ENCODE peak calls at places on chromosome 16, in eight cellular contexts. B is H1; T is A549; Y is endothelial cell of umbilical vein; A is K562; L is adrenal gland; F is CD4-positive, alpha-beta memory T cell; U is GM23338. K is an unnamed sample. For H3K4me1, the result is how much of the 10 kb centered on the place peaks cover.

GRCh38 chr16:12580809-12581208 is 222.9 kb downstream of the CPPED1 start:
- DNase-seq in U (no peak), B (no peak), A (no peak), F (no peak), Y (no peak), L (no peak), T (no peak), K (no peak)

GRCh38 chr16:69924777-69925191 is 26.4 kb upstream of the CLEC18A start:
- DNase-seq in B (no peak), Y (peak), A (no peak), T (no peak), F (no peak), L (peak), U (peak), K (peak)

GRCh38 chr16:1093284-1094123 is 2.5 kb downstream of the C1QTNF8 start:
- DNase-seq in F (no peak), U (peak), T (no peak), A (peak), B (peak), Y (no peak), L (no peak), K (no peak)

GRCh38 chr16:745739-746138 is 4.9 kb upstream of the CIAO3 start:
- DNase-seq in F (no peak), Y (no peak), U (peak), A (peak), T (peak), L (no peak), B (peak), K (no peak)

GRCh38 chr16:85302018-85302847 is 190.0 kb upstream of the CIBAR2 start:
- DNase-seq in B (no peak), Y (no peak), A (peak), L (peak), U (no peak), F (no peak), T (no peak), K (peak)

GRCh38 chr16:77462894-77463293 is 28.1 kb upstream of the ADAMTS18 start:
- DNase-seq in F (no peak), B (no peak), L (no peak), Y (no peak), T (no peak), A (no peak), U (peak), K (no peak)

GRCh38 chr16:15757630-15758251 is 99.1 kb downstream of the MYH11 start:
- DNase-seq in B (peak), A (peak), T (no peak), Y (no peak), U (peak), L (no peak), F (no peak), K (no peak)

GRCh38 chr16:79997257-79997656 is 396.7 kb upstream of the MAF start:
- DNase-seq in L (peak), F (no peak), T (no peak), U (peak), Y (peak), B (peak), A (peak), K (no peak)

GRCh38 chr16:88471575-88471974 is 18.5 kb downstream of the ZFPM1 start:
- DNase-seq in L (no peak), U (no peak), T (no peak), B (no peak), A (no peak), Y (no peak), F (no peak), K (no peak)

GRCh38 chr16:80527297-80527696 is 13.5 kb upstream of the DYNLRB2 start:
- DNase-seq in U (peak), A (peak), Y (peak), F (peak), L (peak), B (peak), T (no peak), K (no peak)

GRCh38 chr16:79444522-79445040 is 156.0 kb downstream of the MAF start:
- DNase-seq in T (no peak), U (no peak), A (no peak), Y (no peak), L (no peak), B (no peak), F (no peak), K (no peak)

GRCh38 chr16:57112403-57113041 is 20.1 kb downstream of the CPNE2 start:
- DNase-seq in Y (no peak), L (no peak), F (no peak), A (no peak), B (no peak), U (no peak), T (no peak), K (no peak)

GRCh38 chr16:13427943-13428342 is 492.0 kb upstream of the ERCC4 start:
- DNase-seq in B (no peak), A (no peak), Y (no peak), T (no peak), F (no peak), U (no peak), L (no peak), K (no peak)

GRCh38 chr16:24999856-25000447 is 15.2 kb downstream of the ARHGAP17 start:
- DNase-seq in Y (no peak), T (no peak), F (no peak), B (no peak), L (peak), U (no peak), A (peak), K (no peak)

GRCh38 chr16:30473231-30474061 is 904 bp downstream of the ITGAL start:
- DNase-seq in L (no peak), Y (no peak), U (no peak), B (no peak), A (no peak), T (no peak), F (no peak), K (no peak)

DNA sequence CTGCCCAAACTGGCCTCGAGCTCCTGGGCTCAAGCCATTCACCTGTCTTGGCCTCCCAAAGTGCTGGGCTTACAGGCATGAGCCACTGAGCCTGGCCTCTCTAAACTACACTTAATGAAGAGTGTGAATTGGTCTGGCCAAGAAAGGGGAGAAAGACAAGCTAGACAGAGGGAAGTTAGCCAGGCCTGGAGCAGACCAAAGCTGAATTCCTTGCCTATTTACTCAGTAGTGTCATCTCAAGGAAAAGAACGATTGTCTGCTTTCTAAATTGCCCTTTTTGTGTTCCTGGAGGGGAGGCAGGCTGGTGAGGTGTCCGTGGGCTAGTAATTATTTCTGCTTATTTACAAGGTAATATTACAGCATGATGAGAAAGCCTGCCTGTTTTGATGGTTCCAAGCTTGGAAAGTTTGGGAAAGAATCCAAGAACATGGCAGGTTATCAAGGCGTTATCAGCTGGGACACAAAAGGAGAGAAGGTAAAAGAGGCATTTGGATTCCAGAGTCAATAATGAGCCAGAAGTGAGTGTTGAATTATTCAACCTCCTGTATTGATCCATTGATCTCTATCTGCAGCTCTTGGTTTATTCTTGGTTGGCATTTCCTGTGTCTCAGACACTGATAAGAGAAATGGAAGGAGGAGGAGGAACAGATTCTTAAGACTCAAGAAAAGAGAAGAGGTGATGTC is 6.3 kb upstream of the CBFB start:
- DNase-seq in B (no peak), F (no peak), A (no peak), T (no peak), U (no peak), Y (peak), L (no peak), K (no peak)
- H3K27ac ChIP-seq in B (no peak), F (no peak), A (no peak), T (no peak), U (no peak), Y (no peak), L (no peak), K (peak)

GRCh38 chr16:52498640-52499039 is 48.3 kb downstream of the TOX3 start:
- DNase-seq in U (peak), F (no peak), Y (no peak), L (no peak), B (no peak), A (no peak), T (no peak), K (no peak)

GRCh38 chr16:52496051-52496876 is 50.7 kb downstream of the TOX3 start:
- DNase-seq in U (no peak), B (no peak), F (no peak), Y (no peak), L (no peak), A (no peak), T (no peak), K (no peak)

GRCh38 chr16:52499061-52499460 is 47.9 kb downstream of the TOX3 start:
- DNase-seq in A (no peak), Y (no peak), L (no peak), U (peak), T (no peak), B (no peak), F (no peak), K (no peak)

GRCh38 chr16:52494621-52495020 is 52.3 kb downstream of the TOX3 start:
- DNase-seq in T (no peak), L (no peak), Y (no peak), B (no peak), F (no peak), A (no peak), U (no peak), K (no peak)

DNA sequence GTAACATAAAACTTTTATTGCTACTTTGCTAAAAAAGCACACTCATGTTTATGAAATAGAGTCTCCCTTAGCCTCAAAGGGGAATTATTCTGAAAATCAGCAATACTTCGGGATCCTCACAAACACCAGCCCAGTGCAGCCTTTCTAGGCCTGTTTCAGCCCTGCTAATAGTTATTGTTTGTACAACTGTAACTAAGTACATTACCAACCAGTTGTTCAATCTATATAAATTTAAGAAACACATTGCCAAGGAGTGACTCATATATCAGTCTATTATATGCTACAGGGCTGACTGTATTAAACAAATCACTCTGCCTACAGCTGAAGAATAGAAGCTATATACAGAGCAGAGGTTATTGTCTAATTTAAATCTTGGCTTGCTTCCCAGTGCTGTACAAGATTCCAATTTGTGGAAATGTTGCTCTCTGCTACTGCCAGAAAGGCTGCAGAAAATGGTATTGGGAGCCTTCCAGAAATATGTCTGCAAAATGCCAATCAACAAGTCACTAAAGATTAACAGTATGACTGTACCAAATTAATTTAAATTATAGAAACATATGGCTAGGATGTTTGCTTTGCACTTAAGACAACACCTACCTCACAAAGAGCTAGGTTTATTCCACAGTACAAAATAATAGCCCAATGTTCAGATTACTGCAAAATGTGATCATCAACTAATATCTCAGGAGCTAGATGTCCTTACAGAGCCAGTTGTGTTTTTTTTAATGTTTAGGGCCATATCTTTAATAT is 49.7 kb downstream of the TOX3 start:
- DNase-seq in Y (no peak), A (no peak), L (no peak), B (no peak), U (no peak), T (no peak), F (no peak), K (no peak)
- H3K4me1 ChIP-seq in Y (under half), A (under half), L (under half), B (under half), U (under half), T (under half), F (under half), K (under half)

DNA sequence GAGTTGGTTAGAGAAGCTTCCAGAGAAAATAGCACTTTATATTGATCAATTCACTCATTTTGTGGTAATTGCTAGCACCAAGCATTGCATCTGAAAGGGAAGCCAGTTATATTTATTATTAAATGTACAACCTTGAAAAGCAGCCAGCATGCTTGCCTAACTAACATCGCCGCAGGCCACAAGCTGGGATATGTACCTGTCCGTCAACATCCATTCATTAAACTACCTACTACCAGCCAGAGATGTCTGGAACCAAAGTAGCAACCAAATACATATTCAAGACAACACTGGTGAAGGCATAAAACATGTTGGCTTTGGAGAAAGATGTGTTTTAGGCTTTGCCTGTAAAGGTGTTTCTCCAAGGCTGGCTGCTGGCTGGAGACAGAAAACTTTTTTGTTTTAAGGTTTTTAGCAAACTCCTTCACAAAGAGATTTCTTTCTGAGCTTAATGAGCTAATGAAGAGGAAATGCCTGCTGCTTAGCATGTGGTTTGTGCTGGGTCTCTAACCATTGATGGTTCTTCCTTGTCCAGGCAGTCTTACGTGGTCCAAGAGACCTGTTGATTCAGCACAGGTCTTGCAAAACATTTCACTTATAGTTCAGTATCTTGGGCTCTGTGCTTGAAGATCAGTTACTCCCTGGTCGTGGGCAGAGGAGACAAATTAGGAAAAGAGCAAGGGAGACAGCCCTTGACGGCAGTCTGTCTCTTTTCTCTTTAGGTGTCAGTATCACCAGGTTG is 3.1 kb downstream of the ITPRIPL2 start:
- DNase-seq in B (no peak), Y (no peak), T (no peak), L (peak), U (peak), F (no peak), A (no peak), K (no peak)
- H3K27ac ChIP-seq in B (no peak), Y (peak), T (peak), L (peak), U (no peak), F (no peak), A (peak), K (peak)

GRCh38 chr16:8625491-8626087 is 4.1 kb downstream of the METTL22 start:
- DNase-seq in Y (no peak), A (no peak), U (no peak), L (no peak), F (no peak), T (no peak), B (no peak), K (no peak)

GRCh38 chr16:8622315-8622656 is 788 bp downstream of the METTL22 start:
- DNase-seq in T (no peak), F (no peak), Y (no peak), U (no peak), A (no peak), B (no peak), L (no peak), K (no peak)

GRCh38 chr16:8621221-8621571 is 302 bp upstream of the METTL22 start:
- DNase-seq in Y (no peak), B (no peak), T (no peak), F (no peak), A (no peak), L (no peak), U (no peak), K (no peak)

GRCh38 chr16:8621572-8622314 is at the start of gene METTL22:
- DNase-seq in A (peak), F (peak), B (peak), Y (peak), U (peak), T (peak), L (peak), K (peak)

DNA sequence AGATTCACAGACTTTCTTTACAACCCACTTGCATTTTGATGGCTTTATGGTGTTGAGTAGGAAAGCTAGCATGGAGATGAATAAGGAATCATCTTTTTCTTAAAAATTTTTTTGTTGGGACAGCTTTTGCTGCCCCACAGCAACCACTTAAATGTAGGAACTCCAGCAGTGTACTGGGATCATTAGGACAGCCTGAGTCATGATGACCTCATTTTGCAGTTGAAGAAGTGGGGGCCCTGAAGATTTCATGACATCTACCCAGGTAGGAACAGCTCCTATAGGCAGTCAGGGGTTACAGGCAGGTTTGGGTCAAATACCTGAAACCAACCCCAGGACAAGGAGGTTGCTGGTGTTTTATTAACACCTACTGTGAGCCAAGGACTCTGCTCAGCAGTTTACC is 2.1 kb downstream of the METTL22 start:
- DNase-seq in L (no peak), B (no peak), Y (no peak), A (peak), T (no peak), F (no peak), U (no peak), K (no peak)
- H3K4me1 ChIP-seq in L (under half), B (under half), Y (under half), A (under half), T (under half), F (under half), U (under half), K (under half)

GRCh38 chr16:86342161-86342560 is 168.2 kb upstream of the FOXF1 start:
- DNase-seq in L (no peak), A (no peak), F (no peak), U (no peak), T (no peak), B (no peak), Y (no peak), K (no peak)

GRCh38 chr16:86344881-86345280 is 165.4 kb upstream of the FOXF1 start:
- DNase-seq in B (no peak), A (no peak), Y (no peak), U (no peak), L (no peak), T (no peak), F (no peak), K (no peak)

GRCh38 chr16:86343733-86344585 is 166.4 kb upstream of the FOXF1 start:
- DNase-seq in L (peak), A (no peak), Y (peak), U (no peak), T (no peak), F (no peak), B (no peak), K (no peak)

GRCh38 chr16:86344586-86344871 is 165.8 kb upstream of the FOXF1 start:
- DNase-seq in U (no peak), A (no peak), B (no peak), Y (no peak), L (no peak), F (no peak), T (no peak), K (no peak)

DNA sequence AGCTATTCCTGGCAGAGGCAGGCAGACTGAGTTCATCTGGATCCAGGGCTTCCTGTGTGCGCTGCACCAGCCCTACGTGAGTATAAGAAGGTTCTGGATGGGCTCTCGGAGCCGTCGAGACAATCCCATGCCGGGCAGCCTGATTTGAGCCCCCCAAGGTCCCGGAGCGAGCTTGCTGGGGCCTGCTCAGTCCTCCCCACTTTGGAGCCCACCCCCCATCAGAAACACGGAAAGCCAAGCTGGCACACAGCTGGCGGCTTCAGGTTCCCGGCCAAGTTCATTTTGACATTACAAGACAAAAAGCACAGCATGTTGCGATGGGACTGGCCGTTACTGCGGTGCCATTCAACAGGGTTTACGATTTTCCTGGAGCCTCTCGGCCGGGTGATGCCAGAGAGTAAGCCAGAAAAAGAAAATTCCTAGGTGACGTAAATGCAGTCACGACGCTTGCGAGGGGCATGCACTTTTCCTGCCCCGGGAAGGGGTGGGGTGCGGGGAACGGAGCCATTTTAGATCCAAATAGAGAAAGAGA is 167.2 kb upstream of the FOXF1 start:
- DNase-seq in F (no peak), L (peak), U (no peak), A (no peak), T (no peak), Y (peak), B (no peak), K (peak)
- H3K27ac ChIP-seq in F (no peak), L (no peak), U (no peak), A (no peak), T (no peak), Y (peak), B (no peak), K (peak)

DNA sequence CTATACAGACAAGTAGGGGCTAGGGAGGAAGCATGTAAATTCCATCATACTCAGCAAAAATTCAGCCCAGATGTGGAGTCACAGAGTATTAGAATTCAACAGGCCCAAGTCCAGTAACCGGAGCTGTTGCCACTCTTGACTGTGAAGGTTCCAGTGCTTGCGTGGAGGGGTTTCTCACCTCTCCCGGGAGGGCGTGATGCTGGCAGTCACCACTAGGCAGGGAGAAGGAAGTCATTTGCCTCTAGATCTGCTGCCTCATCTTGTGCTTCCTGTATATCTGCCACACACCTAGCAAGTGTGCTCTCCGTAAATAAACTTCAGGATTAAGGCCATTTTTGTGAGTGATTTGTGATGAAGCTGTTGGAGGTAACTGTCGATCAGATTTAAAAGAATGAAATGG is 1.0 kb upstream of the CKLF start:
- DNase-seq in A (peak), F (peak), Y (peak), U (peak), B (no peak), T (peak), L (peak), K (no peak)
- H3K4me1 ChIP-seq in A (under half), F (half or more), Y (under half), U (under half), B (under half), T (under half), L (under half), K (under half)

K was measured in uterus.